ENCODE peak calls at places on chromosomes 6 and 20, in eight cellular contexts. M, A, H, S, G, X, W and V are unnamed samples.

GRCh38 chr6:127869772-127870404 is 31.0 kb downstream of the THEMIS start:
- DNase-seq in M (no peak), A (no peak), H (no peak), S (no peak), G (no peak), X (no peak), W (no peak), V (no peak)

GRCh38 chr6:30687659-30688431 is 1.4 kb upstream of the PPP1R18 start:
- DNase-seq in M (peak), A (peak), H (no peak), S (no peak), G (peak), X (peak), W (no peak), V (peak)

GRCh38 chr6:117389227-117390057 is 36.3 kb downstream of the ROS1 start:
- DNase-seq in M (no peak), A (peak), H (no peak), S (no peak), G (no peak), X (no peak), W (no peak), V (no peak)

GRCh38 chr6:41732601-41733348 is 2.6 kb downstream of the TFEB start:
- DNase-seq in M (no peak), A (no peak), H (peak), S (peak), G (no peak), X (no peak), W (no peak), V (no peak)

GRCh38 chr6:136249336-136249735 is 775 bp downstream of the MTFR2 start:
- DNase-seq in M (no peak), A (peak), H (no peak), S (no peak), G (no peak), X (no peak), W (no peak), V (no peak)

GRCh38 chr6:141957271-141957670 is 175.5 kb upstream of the GJE1 start:
- DNase-seq in M (no peak), A (no peak), H (no peak), S (no peak), G (no peak), X (no peak), W (no peak), V (no peak)

GRCh38 chr6:31400467-31401289 is 2.7 kb upstream of the MICA start:
- DNase-seq in M (peak), A (peak), H (no peak), S (peak), G (peak), X (peak), W (no peak), V (peak)

GRCh38 chr20:44166477-44166876 is 20.5 kb downstream of the JPH2 start:
- DNase-seq in M (peak), A (peak), H (no peak), S (no peak), G (peak), X (peak), W (peak), V (peak)

GRCh38 chr6:20647585-20647984 is 113.3 kb downstream of the CDKAL1 start:
- DNase-seq in M (no peak), A (no peak), H (no peak), S (no peak), G (no peak), X (no peak), W (no peak), V (no peak)

GRCh38 chr20:3749689-3750639 is 17.5 kb downstream of the HSPA12B start:
- DNase-seq in M (no peak), A (no peak), H (peak), S (no peak), G (peak), X (no peak), W (peak), V (no peak)

GRCh38 chr6:163148781-163149534 is 265.6 kb upstream of the QKI start:
- DNase-seq in M (no peak), A (no peak), H (no peak), S (no peak), G (peak), X (no peak), W (no peak), V (no peak)

GRCh38 chr6:40299666-40300065 is 287.5 kb downstream of the LRFN2 start:
- DNase-seq in M (no peak), A (no peak), H (no peak), S (no peak), G (no peak), X (no peak), W (no peak), V (no peak)

GRCh38 chr20:63268256-63268655 is 4.4 kb upstream of the ARFGAP1 start:
- DNase-seq in M (no peak), A (no peak), H (no peak), S (no peak), G (no peak), X (no peak), W (no peak), V (no peak)

GRCh38 chr20:51211191-51211590 is 188.3 kb upstream of the KCNG1 start:
- DNase-seq in M (no peak), A (no peak), H (no peak), S (no peak), G (no peak), X (no peak), W (no peak), V (no peak)

GRCh38 chr20:44448753-44449546 is 26.7 kb upstream of the TTPAL start:
- DNase-seq in M (no peak), A (peak), H (no peak), S (no peak), G (no peak), X (no peak), W (peak), V (no peak)

GRCh38 chr6:129644567-129645015 is 65.4 kb downstream of the ARHGAP18 start:
- DNase-seq in M (no peak), A (peak), H (no peak), S (no peak), G (no peak), X (no peak), W (no peak), V (no peak)

GRCh38 chr6:56230976-56231566 is 16.3 kb downstream of the COL21A1 start:
- DNase-seq in M (no peak), A (no peak), H (no peak), S (no peak), G (no peak), X (no peak), W (no peak), V (no peak)

GRCh38 chr6:146857180-146857959 is 258.6 kb downstream of the ADGB start:
- DNase-seq in M (peak), A (peak), H (peak), S (peak), G (peak), X (peak), W (peak), V (peak)

GRCh38 chr6:113879186-113880096 is 22.3 kb downstream of the MARCKS start:
- DNase-seq in M (peak), A (peak), H (peak), S (no peak), G (no peak), X (no peak), W (peak), V (peak)

GRCh38 chr20:11255455-11255854 is 581.7 kb upstream of the JAG1 start:
- DNase-seq in M (no peak), A (no peak), H (no peak), S (no peak), G (no peak), X (no peak), W (no peak), V (no peak)

GRCh38 chr6:82872092-82872635 is 193.5 kb downstream of the UBE3D start:
- DNase-seq in M (no peak), A (no peak), H (no peak), S (no peak), G (no peak), X (no peak), W (no peak), V (no peak)

GRCh38 chr6:37696220-37696840 is 1.4 kb downstream of the MDGA1 start:
- DNase-seq in M (peak), A (peak), H (peak), S (no peak), G (peak), X (no peak), W (peak), V (peak)

GRCh38 chr6:149049230-149049629 is 268.3 kb upstream of the TAB2 start:
- DNase-seq in M (no peak), A (no peak), H (no peak), S (no peak), G (no peak), X (no peak), W (no peak), V (no peak)

GRCh38 chr6:69865126-69865525 is 1.2 kb upstream of the COL19A1 start:
- DNase-seq in M (no peak), A (peak), H (no peak), S (no peak), G (no peak), X (no peak), W (no peak), V (no peak)

GRCh38 chr6:127641905-127642304 is 64.9 kb downstream of the C6orf58 start:
- DNase-seq in M (no peak), A (peak), H (peak), S (no peak), G (no peak), X (no peak), W (peak), V (no peak)

GRCh38 chr20:11108102-11108842 is 434.5 kb upstream of the JAG1 start:
- DNase-seq in M (no peak), A (peak), H (no peak), S (no peak), G (peak), X (peak), W (peak), V (peak)

GRCh38 chr20:25014816-25015215 is 22.3 kb upstream of the APMAP start:
- DNase-seq in M (no peak), A (no peak), H (no peak), S (no peak), G (no peak), X (no peak), W (no peak), V (peak)

GRCh38 chr6:32436995-32437836 is 2.5 kb upstream of the HLA-DRA start:
- DNase-seq in M (no peak), A (peak), H (peak), S (no peak), G (no peak), X (no peak), W (no peak), V (no peak)

GRCh38 chr6:133504761-133505160 is 263.6 kb downstream of the EYA4 start:
- DNase-seq in M (no peak), A (no peak), H (no peak), S (no peak), G (peak), X (no peak), W (no peak), V (peak)

GRCh38 chr6:95413789-95414188 is 163.5 kb upstream of the MANEA start:
- DNase-seq in M (no peak), A (no peak), H (no peak), S (no peak), G (no peak), X (no peak), W (no peak), V (no peak)

GRCh38 chr6:135271626-135272025 is 90.5 kb downstream of the MYB start:
- DNase-seq in M (no peak), A (no peak), H (no peak), S (no peak), G (no peak), X (no peak), W (no peak), V (no peak)